ENCODE peak calls at places on chromosome 3, in six cellular contexts. E is progenitor cell of endocrine pancreas, V is fibroblast of lung, N is ovary, D is sciatic nerve, I is RWPE1. J is an unnamed sample.

GRCh38 chr3:127822836-127823589 is 698 bp upstream of the MGLL start:
- DNase-seq in E (peak; percentile 22), V (peak; percentile 35), N (peak; percentile 40), D (peak; percentile 78), I (no peak), J (no peak)

GRCh38 chr3:46642971-46643370 is 30.6 kb downstream of the FAM240A start:
- DNase-seq in E (no peak), V (peak; percentile 6), N (no peak), D (no peak), I (no peak), J (no peak)

GRCh38 chr3:179898024-179898423 is 138.7 kb downstream of the PEX5L start:
- DNase-seq in E (no peak), V (peak; percentile 47), N (no peak), D (no peak), I (peak; percentile 63), J (no peak)

GRCh38 chr3:192339214-192339613 is 388.1 kb downstream of the FGF12 start:
- DNase-seq in E (no peak), V (no peak), N (no peak), D (no peak), I (no peak), J (no peak)

GRCh38 chr3:108183178-108183577 is 39.0 kb downstream of the IFT57 start:
- DNase-seq in E (no peak), V (peak; percentile 26), N (no peak), D (no peak), I (no peak), J (no peak)

GRCh38 chr3:60440869-60441268 is 810.4 kb downstream of the FHIT start:
- DNase-seq in E (no peak), V (no peak), N (no peak), D (no peak), I (no peak), J (no peak)

GRCh38 chr3:72836923-72837322 is 11.3 kb downstream of the SHQ1 start:
- DNase-seq in E (no peak), V (no peak), N (no peak), D (no peak), I (no peak), J (no peak)

GRCh38 chr3:41961061-41961749 is 698 bp downstream of the ULK4 start:
- DNase-seq in E (peak; percentile 14), V (peak; percentile 75), N (peak; percentile 73), D (peak; percentile 63), I (peak; percentile 23), J (peak; percentile 12)

GRCh38 chr3:126373682-126374601 is 16.7 kb upstream of the KLF15 start:
- DNase-seq in E (no peak), V (peak; percentile 65), N (peak; percentile 62), D (peak; percentile 48), I (no peak), J (no peak)

GRCh38 chr3:193981534-193981933 is 154.4 kb upstream of the HES1 start:
- DNase-seq in E (no peak), V (no peak), N (no peak), D (no peak), I (no peak), J (no peak)

GRCh38 chr3:11465744-11466611 is 177.7 kb downstream of the VGLL4 start:
- DNase-seq in E (no peak), V (peak; percentile 95), N (no peak), D (no peak), I (no peak), J (no peak)

GRCh38 chr3:105906345-105906744 is 37.5 kb upstream of the CBLB start:
- DNase-seq in E (no peak), V (no peak), N (no peak), D (no peak), I (no peak), J (no peak)

GRCh38 chr3:117526485-117527079 is 817.0 kb downstream of the TUSC7 start:
- DNase-seq in E (no peak), V (no peak), N (no peak), D (peak; percentile 63), I (peak; percentile 17), J (no peak)

GRCh38 chr3:193963808-193964516 is 172.0 kb upstream of the HES1 start:
- DNase-seq in E (no peak), V (no peak), N (no peak), D (no peak), I (no peak), J (no peak)

GRCh38 chr3:106004137-106004600 is 135.4 kb upstream of the CBLB start:
- DNase-seq in E (no peak), V (peak; percentile 91), N (no peak), D (no peak), I (no peak), J (no peak)

GRCh38 chr3:129039271-129040038 is 21.1 kb upstream of the GP9 start:
- DNase-seq in E (no peak), V (no peak), N (peak; percentile 40), D (peak; percentile 49), I (no peak), J (no peak)